ENCODE peak calls at places on chromosomes 13 and 19, in five cellular contexts. Q is T follicular helper cell; Y is activated naive CD4-positive, alpha-beta T cell treated with anti-CD3 and anti-CD28 coated beads, Interleukin-2, amount 10 ng/mL, durations not matched to agents 7 days and 5 days; A is neural crest cell; Z is effector CD4-positive, alpha-beta T cell. P is an unnamed sample.

GRCh38 chr19:55133639-55134444 is 15.2 kb downstream of the TNNT1 start:
- DNase-seq in A (no peak), Y (no peak), Q (no peak), Z (no peak), P (no peak)

GRCh38 chr19:36213793-36214387 is 575 bp downstream of the ZNF565 start:
- DNase-seq in Z (no peak), A (no peak), Q (no peak), Y (no peak), P (no peak)

GRCh38 chr13:26979334-26979733 is 192.3 kb downstream of the USP12 start:
- DNase-seq in Q (no peak), Y (no peak), A (no peak), Z (no peak), P (no peak)

GRCh38 chr13:74061939-74062595 is 72.1 kb downstream of the KLF12 start:
- DNase-seq in Y (peak; percentile 49), Z (no peak), Q (no peak), A (no peak), P (no peak)

GRCh38 chr19:52028780-52029123 is 573 bp upstream of the ZNF614 start:
- DNase-seq in A (no peak), Y (no peak), Z (no peak), Q (no peak), P (no peak)

GRCh38 chr19:1651548-1652394 is 644 bp downstream of the TCF3 start:
- DNase-seq in Y (peak; percentile 59), Z (peak; percentile 32), Q (peak; percentile 29), A (no peak), P (no peak)

GRCh38 chr19:41930926-41931592 is 2.8 kb upstream of the ERFL start:
- DNase-seq in Y (no peak), Q (no peak), Z (no peak), A (no peak), P (no peak)

GRCh38 chr19:47819841-47820244 is 1.9 kb upstream of the CRX start:
- DNase-seq in Q (no peak), Y (no peak), A (no peak), Z (no peak), P (no peak)

GRCh38 chr19:30431591-30431990 is 59.4 kb downstream of the ZNF536 start:
- DNase-seq in Z (no peak), Y (no peak), A (no peak), Q (no peak), P (no peak)

GRCh38 chr19:1528596-1529429 is 4.9 kb downstream of the PLK5 start:
- DNase-seq in Z (no peak), Y (no peak), A (no peak), Q (no peak), P (no peak)

GRCh38 chr13:94660695-94661324 is 51.5 kb downstream of the SOX21 start:
- DNase-seq in A (peak; percentile 12), Z (no peak), Q (no peak), Y (no peak), P (no peak)

GRCh38 chr19:15180451-15181390 is 20.1 kb downstream of the NOTCH3 start:
- DNase-seq in Q (no peak), Y (no peak), A (no peak), Z (no peak), P (no peak)

GRCh38 chr13:113411216-113412023 is 41.9 kb downstream of the ADPRHL1 start:
- DNase-seq in A (no peak), Q (no peak), Z (no peak), Y (no peak), P (no peak)

GRCh38 chr13:37226966-37227365 is 121.5 kb upstream of the CSNK1A1L start:
- DNase-seq in Z (no peak), A (no peak), Y (no peak), Q (no peak), P (no peak)

GRCh38 chr19:29672933-29673336 is 7.7 kb downstream of the PLEKHF1 start:
- DNase-seq in A (no peak), Z (peak; percentile 85), Y (peak; percentile 87), Q (peak; percentile 85), P (peak; percentile 56)

GRCh38 chr13:94764576-94765321 is 52.4 kb upstream of the SOX21 start:
- DNase-seq in A (no peak), Q (no peak), Z (no peak), Y (no peak), P (no peak)

GRCh38 chr13:24925318-24926231 is 161.6 kb downstream of the RNF17 start:
- DNase-seq in Z (no peak), Q (no peak), A (no peak), Y (no peak), P (no peak)

GRCh38 chr13:79522583-79522982 is 41.6 kb downstream of the NDFIP2 start:
- DNase-seq in Y (peak; percentile 47), A (no peak), Q (no peak), Z (no peak), P (peak; percentile 100)

GRCh38 chr13:42660367-42660965 is 86.5 kb downstream of the TNFSF11 start:
- DNase-seq in A (no peak), Q (no peak), Y (no peak), Z (no peak), P (no peak)

GRCh38 chr19:18229474-18229873 is 3.2 kb upstream of the PDE4C start:
- DNase-seq in A (no peak), Y (no peak), Z (no peak), Q (no peak), P (no peak)

GRCh38 chr19:55117063-55117635 is 288 bp downstream of the PPP1R12C start:
- DNase-seq in Y (peak; percentile 45), Z (no peak), Q (peak; percentile 7), A (no peak), P (no peak)

GRCh38 chr13:27973291-27973690 is 4.2 kb upstream of the CDX2 start:
- DNase-seq in A (no peak), Z (no peak), Y (no peak), Q (no peak), P (no peak)

GRCh38 chr13:40460116-40460515 is 206.3 kb downstream of the FOXO1 start:
- DNase-seq in Z (no peak), A (no peak), Y (no peak), Q (no peak), P (no peak)

P was measured in GF-D8.